ENCODE peak calls at places on chromosomes 1 and 21, in four cellular contexts. B is spleen, X is colonic mucosa, G is NCI-H1092. I is an unnamed sample.

GRCh38 chr1:193355179-193355578 is 168.8 kb upstream of the B3GALT2 start:
- DNase-seq in B (no peak), X (peak), G (no peak), I (no peak)

GRCh38 chr1:41513388-41513745 is 28.9 kb upstream of the EDN2 start:
- DNase-seq in B (peak), X (no peak), G (no peak), I (no peak)

GRCh38 chr1:243293941-243294722 is 38.3 kb downstream of the SDCCAG8 start:
- DNase-seq in B (no peak), X (no peak), G (no peak), I (no peak)

GRCh38 chr21:32955307-32955937 is 70.3 kb upstream of the OLIG2 start:
- DNase-seq in B (no peak), X (no peak), G (no peak), I (no peak)

GRCh38 chr1:3625151-3625907 is 514 bp downstream of the TPRG1L start:
- DNase-seq in B (peak), X (peak), G (no peak), I (no peak)

GRCh38 chr1:156262461-156263287 is 14.8 kb upstream of the PAQR6 start:
- DNase-seq in B (no peak), X (no peak), G (no peak), I (no peak)

GRCh38 chr21:15195104-15195503 is 130.3 kb upstream of the NRIP1 start:
- DNase-seq in B (no peak), X (no peak), G (no peak), I (no peak)

GRCh38 chr1:204191481-204191880 is 4.8 kb downstream of the KISS1 start:
- DNase-seq in B (peak), X (no peak), G (peak), I (no peak)

GRCh38 chr1:59434336-59434735 is 137.4 kb downstream of the FGGY start:
- DNase-seq in B (no peak), X (no peak), G (no peak), I (no peak)